ENCODE peak calls at places on chromosomes 6 and 20, in four cellular contexts. D is GM23338, L is hepatocyte, C is GM23248. I is an unnamed sample.

GRCh38 chr6:13425971-13426931 is 61.1 kb downstream of the GFOD1 start:
- DNase-seq in D (no peak), L (no peak), C (peak; percentile 79), I (peak; percentile 75)

GRCh38 chr6:13575377-13575775 is 975 bp downstream of the SIRT5 start:
- DNase-seq in D (no peak), L (no peak), C (no peak), I (no peak)

GRCh38 chr6:3348821-3349220 is 90.1 kb downstream of the PSMG4 start:
- DNase-seq in D (no peak), L (no peak), C (no peak), I (no peak)

GRCh38 chr6:3744211-3744900 is 7.2 kb downstream of the PXDC1 start:
- DNase-seq in D (no peak), L (no peak), C (peak; percentile 67), I (no peak)

GRCh38 chr6:106591111-106591825 is 38.0 kb downstream of the RTN4IP1 start:
- DNase-seq in D (no peak), L (no peak), C (peak; percentile 89), I (peak; percentile 77)

GRCh38 chr6:166484863-166485262 is 101.6 kb downstream of the RAMACL start:
- DNase-seq in D (no peak), L (no peak), C (no peak), I (no peak)

GRCh38 chr6:12262236-12263061 is 27.7 kb upstream of the EDN1 start:
- DNase-seq in D (peak; percentile 2), L (peak; percentile 56), C (no peak), I (no peak)

GRCh38 chr6:143064996-143065683 is 4.5 kb downstream of the AIG1 start:
- DNase-seq in D (no peak), L (peak; percentile 32), C (peak; percentile 40), I (peak; percentile 14)

GRCh38 chr6:131597448-131597847 is 24.4 kb downstream of the ARG1 start:
- DNase-seq in D (peak; percentile 5), L (peak; percentile 7), C (peak; percentile 14), I (peak; percentile 4)

GRCh38 chr20:44700306-44700705 is 14.9 kb upstream of the CCN5 start:
- DNase-seq in D (no peak), L (no peak), C (no peak), I (no peak)

GRCh38 chr6:130029163-130029562 is 10.8 kb downstream of the L3MBTL3 start:
- DNase-seq in D (no peak), L (no peak), C (no peak), I (no peak)
- TF ChIP-seq EZH2phosphoT487 in D (no peak), L (no peak), C (no peak), I (no peak)

DNA sequence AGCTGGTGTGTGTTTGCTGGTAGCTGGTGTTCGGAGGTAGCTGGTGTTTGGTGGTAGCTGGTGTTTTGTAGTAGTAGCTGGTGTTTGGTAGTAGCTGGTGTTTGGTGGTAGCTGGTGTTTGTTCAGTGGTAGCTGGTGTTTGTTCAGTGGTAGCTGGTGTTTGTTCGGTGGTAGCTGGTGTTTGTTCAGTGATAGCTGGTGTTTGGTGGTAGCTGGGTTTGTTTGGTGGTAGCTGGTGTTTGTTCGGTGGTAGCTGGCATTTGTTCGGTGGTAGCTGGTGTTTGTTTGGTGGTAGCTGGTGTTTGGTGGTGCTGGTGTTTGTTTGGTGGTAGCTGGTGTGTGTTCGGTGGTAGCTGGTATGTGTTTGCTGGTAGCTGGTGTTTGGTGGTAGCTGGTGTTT is 48.0 kb downstream of the BMP7 start:
- DNase-seq in D (no peak), L (no peak), C (no peak), I (no peak)
- H3K36me3 ChIP-seq in D (no peaks in the 10 kb centered on the region), L (no peaks in the 10 kb centered on the region), C (no peaks in the 10 kb centered on the region), I (no peaks in the 10 kb centered on the region)

GRCh38 chr6:118083711-118084110 is 176.6 kb downstream of the SLC35F1 start:
- DNase-seq in D (no peak), L (no peak), C (no peak), I (no peak)

GRCh38 chr6:118086189-118086588 is 179.1 kb downstream of the SLC35F1 start:
- DNase-seq in D (no peak), L (no peak), C (no peak), I (no peak)

GRCh38 chr6:118080547-118080946 is 173.5 kb downstream of the SLC35F1 start:
- DNase-seq in D (peak; percentile 60), L (no peak), C (no peak), I (peak; percentile 4)

DNA sequence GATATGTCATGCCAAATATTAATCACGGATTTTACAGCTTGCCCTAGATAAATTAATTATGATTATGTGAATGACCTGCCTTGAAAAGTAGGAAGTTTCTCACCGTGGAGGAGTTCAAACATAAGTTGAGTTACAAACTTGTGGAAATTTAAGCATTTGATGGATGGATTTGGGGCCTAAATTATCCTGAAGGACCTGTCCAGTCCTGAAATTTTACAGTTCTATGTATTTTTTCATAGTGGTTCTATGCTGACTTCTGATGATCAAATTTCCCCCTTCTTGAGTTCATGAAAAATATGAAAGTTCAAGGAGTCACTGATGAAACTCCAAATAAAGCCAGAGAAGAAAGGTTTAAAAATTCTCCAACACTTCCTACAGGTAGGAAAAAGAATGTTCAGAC is 178.6 kb downstream of the SLC35F1 start:
- DNase-seq in D (no peak), L (no peak), C (no peak), I (no peak)
- H3K4me2 ChIP-seq in D (no peak overlapping the region), L (no peak overlapping the region), C (no peak overlapping the region), I (no peak overlapping the region)

DNA sequence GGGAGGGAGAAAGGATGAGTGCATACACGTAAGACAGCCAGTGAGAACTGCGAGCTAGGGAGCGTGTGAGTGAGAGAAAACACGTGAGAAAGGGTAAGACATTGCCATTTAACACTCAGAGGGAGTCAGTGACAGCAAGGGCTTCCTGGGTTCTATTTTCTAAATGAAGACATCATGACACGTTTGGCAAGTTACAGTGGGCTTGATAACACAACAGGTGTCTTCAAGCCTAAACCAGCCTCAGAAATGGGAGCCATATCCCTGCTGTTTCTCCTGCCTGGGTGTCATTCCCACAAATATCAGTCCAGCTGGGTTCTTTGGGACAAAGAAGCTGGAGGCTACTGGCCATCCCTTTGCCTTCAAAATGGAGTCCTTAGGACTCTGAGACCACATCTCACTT is 16.9 kb upstream of the MOCS1 start:
- DNase-seq in D (no peak), L (no peak), C (no peak), I (no peak)
- TF ChIP-seq EZH2phosphoT487 in D (no peak), L (no peak), C (no peak), I (no peak)

GRCh38 chr6:38499046-38499445 is 140.7 kb downstream of the BTBD9 start:
- DNase-seq in D (no peak), L (no peak), C (no peak), I (no peak)
- H3K36me3 ChIP-seq in D (no peaks in the 10 kb centered on the region), L (no peaks in the 10 kb centered on the region), C (no peaks in the 10 kb centered on the region), I (no peaks in the 10 kb centered on the region)

GRCh38 chr6:79707621-79708020 is 76.5 kb downstream of the SH3BGRL2 start:
- DNase-seq in D (peak; percentile 27), L (no peak), C (no peak), I (no peak)

GRCh38 chr6:79706527-79706926 is 75.4 kb downstream of the SH3BGRL2 start:
- DNase-seq in D (no peak), L (no peak), C (no peak), I (no peak)

GRCh38 chr6:79702701-79703100 is 71.6 kb downstream of the SH3BGRL2 start:
- DNase-seq in D (no peak), L (no peak), C (no peak), I (no peak)

GRCh38 chr6:79705456-79705995 is 74.4 kb downstream of the SH3BGRL2 start:
- DNase-seq in D (no peak), L (no peak), C (no peak), I (no peak)

DNA sequence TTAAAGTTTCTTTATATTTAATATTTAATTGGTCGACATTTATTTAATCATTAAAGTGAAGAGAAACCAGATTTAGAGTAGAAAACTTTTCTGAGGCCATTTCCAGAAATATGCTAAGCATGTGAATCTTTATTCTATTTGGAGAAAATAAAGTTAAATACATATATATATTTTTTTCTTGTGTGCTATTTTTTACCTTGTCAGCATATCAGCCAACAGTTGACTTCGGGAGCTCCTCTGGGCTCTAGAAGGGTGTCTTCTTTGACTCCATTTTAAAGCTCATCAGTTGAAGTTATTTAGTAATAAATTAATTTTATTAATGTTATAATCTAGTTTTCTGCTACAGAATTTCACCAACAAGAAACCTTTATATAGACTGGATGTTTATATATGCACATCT is 73.1 kb downstream of the SH3BGRL2 start:
- DNase-seq in D (no peak), L (no peak), C (no peak), I (no peak)
- H3K4me2 ChIP-seq in D (no peak overlapping the region), L (no peak overlapping the region), C (no peak overlapping the region), I (no peak overlapping the region)

GRCh38 chr6:56683882-56684281 is 41.2 kb upstream of the DST start:
- DNase-seq in D (no peak), L (peak; percentile 74), C (peak; percentile 97), I (peak; percentile 96)
- TF ChIP-seq EZH2phosphoT487 in D (no peak), L (no peak), C (no peak), I (no peak)

GRCh38 chr20:62006482-62006881 is 59.2 kb downstream of the TAF4 start:
- DNase-seq in D (no peak), L (no peak), C (no peak), I (no peak)

GRCh38 chr20:62001178-62001715 is 64.4 kb downstream of the TAF4 start:
- DNase-seq in D (no peak), L (no peak), C (no peak), I (no peak)

GRCh38 chr20:62004614-62005013 is 61.1 kb downstream of the TAF4 start:
- DNase-seq in D (no peak), L (no peak), C (no peak), I (no peak)

GRCh38 chr20:62002882-62003480 is 62.7 kb downstream of the TAF4 start:
- DNase-seq in D (no peak), L (peak; percentile 54), C (no peak), I (no peak)

GRCh38 chr20:62003567-62004405 is 61.9 kb downstream of the TAF4 start:
- DNase-seq in D (no peak), L (no peak), C (no peak), I (no peak)
- H3K36me3 ChIP-seq in D (peaks cover 18% of the 10 kb centered on the region), L (no peaks in the 10 kb centered on the region), C (peaks cover 9% of the 10 kb centered on the region), I (peaks cover 36% of the 10 kb centered on the region)